ENCODE peak calls at places on chromosomes 4 and X, in seven cellular contexts. D, N, K, P, B, I and O are unnamed samples.

GRCh38 chr4:113618205-113618604 is 143.3 kb downstream of the CAMK2D start:
- DNase-seq in D (no peak), N (no peak), K (no peak), P (no peak), B (no peak), I (no peak), O (no peak)

GRCh38 chr4:7328913-7329638 is 105.7 kb downstream of the PSAPL1 start:
- DNase-seq in D (peak), N (peak), K (no peak), P (peak), B (peak), I (no peak), O (no peak)

GRCh38 chr4:108628411-108628810 is 8.0 kb downstream of the RPL34 start:
- DNase-seq in D (no peak), N (no peak), K (no peak), P (no peak), B (no peak), I (no peak), O (no peak)

GRCh38 chr4:26083987-26084386 is 170.0 kb downstream of the SMIM20 start:
- DNase-seq in D (no peak), N (no peak), K (peak), P (no peak), B (peak), I (peak), O (no peak)

GRCh38 chr4:182478475-182478874 is 235.3 kb downstream of the TENM3 start:
- DNase-seq in D (no peak), N (no peak), K (no peak), P (no peak), B (peak), I (no peak), O (no peak)

GRCh38 chrX:115449742-115450141 is 111.2 kb upstream of the PLS3 start:
- DNase-seq in D (peak), N (no peak), K (peak), P (peak), B (no peak), I (no peak), O (no peak)

GRCh38 chr4:4446434-4446833 is 59.5 kb downstream of the NSG1 start:
- DNase-seq in D (no peak), N (no peak), K (no peak), P (no peak), B (no peak), I (no peak), O (no peak)

GRCh38 chrX:44303119-44303518 is 40.4 kb downstream of the EFHC2 start:
- DNase-seq in D (no peak), N (no peak), K (no peak), P (no peak), B (no peak), I (no peak), O (no peak)

GRCh38 chr4:6229095-6229494 is 28.7 kb upstream of the JAKMIP1 start:
- DNase-seq in D (peak), N (peak), K (no peak), P (no peak), B (no peak), I (no peak), O (no peak)

GRCh38 chr4:77711469-77711868 is 105.8 kb downstream of the CXCL13 start:
- DNase-seq in D (no peak), N (no peak), K (no peak), P (no peak), B (no peak), I (no peak), O (no peak)

GRCh38 chr4:158410272-158410671 is 111.4 kb upstream of the RXFP1 start:
- DNase-seq in D (no peak), N (no peak), K (no peak), P (no peak), B (no peak), I (no peak), O (no peak)

GRCh38 chr4:154506253-154506652 is 14.7 kb upstream of the DCHS2 start:
- DNase-seq in D (no peak), N (no peak), K (peak), P (no peak), B (no peak), I (no peak), O (no peak)

GRCh38 chr4:51840791-51841190 is 2.2 kb upstream of the DCUN1D4 start:
- DNase-seq in D (no peak), N (no peak), K (no peak), P (no peak), B (peak), I (no peak), O (no peak)

GRCh38 chrX:101595739-101596419 is 21.9 kb downstream of the ARMCX6 start:
- DNase-seq in D (no peak), N (no peak), K (peak), P (peak), B (peak), I (peak), O (peak)

GRCh38 chr4:40173470-40173875 is 23.4 kb upstream of the RHOH start:
- DNase-seq in D (no peak), N (no peak), K (no peak), P (no peak), B (no peak), I (peak), O (no peak)

GRCh38 chrX:153925739-153926593 is at the start of gene ARHGAP4:
- DNase-seq in D (no peak), N (no peak), K (no peak), P (no peak), B (no peak), I (peak), O (no peak)

GRCh38 chrX:84078991-84079390 is 109.0 kb downstream of the RPS6KA6 start:
- DNase-seq in D (no peak), N (no peak), K (no peak), P (no peak), B (no peak), I (no peak), O (no peak)